ENCODE peak calls at places on chromosome 14, in six cellular contexts. K is tibial nerve; G is stomach; Q is CD8-positive, alpha-beta memory T cell; D is astrocyte; C is AG04450. O is an unnamed sample.
A peak's percentile ranks its signal among the peaks of the same experiment; 100 is the strongest.

GRCh38 chr14:105909046-105909827 is 382.9 kb downstream of the TMEM121 start:
- DNase-seq in K (no peak), Q (peak; percentile 7), C (no peak), G (no peak), D (no peak), O (peak; percentile 39)

GRCh38 chr14:82414853-82415539 is 881.3 kb upstream of the SEL1L start:
- DNase-seq in C (no peak), D (no peak), K (no peak), Q (no peak), G (no peak), O (no peak)

GRCh38 chr14:103527408-103528157 is 1.4 kb upstream of the TRMT61A start:
- DNase-seq in G (no peak), K (no peak), D (no peak), C (no peak), Q (no peak), O (no peak)

GRCh38 chr14:37021406-37021805 is 151.0 kb downstream of the SLC25A21 start:
- DNase-seq in Q (no peak), D (no peak), G (no peak), C (no peak), K (no peak), O (no peak)

GRCh38 chr14:88245321-88245720 is 77.7 kb downstream of the KCNK10 start:
- DNase-seq in C (no peak), Q (no peak), K (no peak), D (no peak), G (no peak), O (no peak)

GRCh38 chr14:29749327-29749726 is 178.3 kb downstream of the PRKD1 start:
- DNase-seq in D (peak; percentile 85), G (no peak), C (no peak), Q (no peak), K (no peak), O (no peak)

GRCh38 chr14:80933282-80933681 is 8.3 kb downstream of the CEP128 start:
- DNase-seq in D (no peak), Q (no peak), C (no peak), G (no peak), K (no peak), O (no peak)

GRCh38 chr14:81129242-81129641 is 91.5 kb downstream of the GTF2A1 start:
- DNase-seq in Q (no peak), G (no peak), K (no peak), D (no peak), C (no peak), O (no peak)

GRCh38 chr14:32426028-32426427 is 96.9 kb downstream of the AKAP6 start:
- DNase-seq in K (no peak), Q (no peak), C (no peak), G (no peak), D (no peak), O (no peak)

GRCh38 chr14:70648374-70648773 is 6.7 kb downstream of the TTC9 start:
- DNase-seq in G (no peak), Q (no peak), C (no peak), D (no peak), K (no peak), O (no peak)

GRCh38 chr14:104288272-104288671 is 149.9 kb downstream of the KIF26A start:
- DNase-seq in K (no peak), G (no peak), C (no peak), Q (no peak), D (no peak), O (no peak)

GRCh38 chr14:85342858-85343607 is 186.9 kb upstream of the FLRT2 start:
- DNase-seq in C (no peak), G (no peak), K (no peak), Q (no peak), D (no peak), O (no peak)

GRCh38 chr14:43313719-43314118 is 1193.4 kb downstream of the FSCB start:
- DNase-seq in Q (no peak), D (no peak), K (no peak), C (no peak), G (no peak), O (no peak)

GRCh38 chr14:52023518-52023917 is 34.2 kb downstream of the RTRAF start:
- DNase-seq in G (no peak), K (no peak), Q (no peak), D (peak; percentile 83), C (peak; percentile 52), O (no peak)

GRCh38 chr14:80955434-80955939 is at the start of gene TSHR:
- DNase-seq in G (no peak), K (no peak), C (no peak), D (no peak), Q (peak; percentile 49), O (peak; percentile 36)

GRCh38 chr14:102903248-102903888 is 19.1 kb upstream of the AMN start:
- DNase-seq in C (no peak), G (no peak), K (no peak), Q (no peak), D (no peak), O (no peak)

GRCh38 chr14:21071225-21072041 is 1.3 kb downstream of the ARHGEF40 start:
- DNase-seq in C (peak; percentile 88), G (peak; percentile 73), K (peak; percentile 70), Q (peak; percentile 70), D (peak; percentile 94), O (peak; percentile 96)

GRCh38 chr14:104147346-104148125 is 9.1 kb downstream of the KIF26A start:
- DNase-seq in Q (peak; percentile 40), D (no peak), G (no peak), C (no peak), K (no peak), O (peak; percentile 73)

GRCh38 chr14:52363969-52364368 is 49.9 kb downstream of the PTGER2 start:
- DNase-seq in D (no peak), G (no peak), C (no peak), K (no peak), Q (no peak), O (no peak)

GRCh38 chr14:61560323-61560722 is 135.0 kb upstream of the HIF1A start:
- DNase-seq in G (no peak), C (no peak), Q (no peak), D (no peak), K (no peak), O (no peak)

GRCh38 chr14:68141531-68142088 is 322.0 kb downstream of the RAD51B start:
- DNase-seq in G (no peak), C (no peak), D (peak; percentile 63), Q (no peak), K (no peak), O (no peak)

GRCh38 chr14:74562515-74563232 is 49.4 kb downstream of the LTBP2 start:
- DNase-seq in K (no peak), G (no peak), C (no peak), Q (no peak), D (no peak), O (no peak)

GRCh38 chr14:21104448-21105060 is 3.7 kb downstream of the TMEM253 start:
- DNase-seq in K (peak; percentile 67), C (no peak), Q (peak; percentile 77), D (peak; percentile 63), G (peak; percentile 83), O (peak; percentile 82)

GRCh38 chr14:33317675-33318074 is 379.0 kb downstream of the NPAS3 start:
- DNase-seq in Q (no peak), K (no peak), G (no peak), C (no peak), D (no peak), O (no peak)

GRCh38 chr14:68089146-68089715 is 269.7 kb downstream of the RAD51B start:
- DNase-seq in K (no peak), Q (no peak), G (no peak), D (peak; percentile 88), C (no peak), O (no peak)

GRCh38 chr14:54786816-54787215 is 115.8 kb downstream of the GCH1 start:
- DNase-seq in Q (no peak), D (no peak), G (no peak), C (no peak), K (no peak), O (no peak)

GRCh38 chr14:63473194-63473788 is 69.9 kb downstream of the PPP2R5E start:
- DNase-seq in C (no peak), G (no peak), D (no peak), Q (no peak), K (no peak), O (no peak)

DNA sequence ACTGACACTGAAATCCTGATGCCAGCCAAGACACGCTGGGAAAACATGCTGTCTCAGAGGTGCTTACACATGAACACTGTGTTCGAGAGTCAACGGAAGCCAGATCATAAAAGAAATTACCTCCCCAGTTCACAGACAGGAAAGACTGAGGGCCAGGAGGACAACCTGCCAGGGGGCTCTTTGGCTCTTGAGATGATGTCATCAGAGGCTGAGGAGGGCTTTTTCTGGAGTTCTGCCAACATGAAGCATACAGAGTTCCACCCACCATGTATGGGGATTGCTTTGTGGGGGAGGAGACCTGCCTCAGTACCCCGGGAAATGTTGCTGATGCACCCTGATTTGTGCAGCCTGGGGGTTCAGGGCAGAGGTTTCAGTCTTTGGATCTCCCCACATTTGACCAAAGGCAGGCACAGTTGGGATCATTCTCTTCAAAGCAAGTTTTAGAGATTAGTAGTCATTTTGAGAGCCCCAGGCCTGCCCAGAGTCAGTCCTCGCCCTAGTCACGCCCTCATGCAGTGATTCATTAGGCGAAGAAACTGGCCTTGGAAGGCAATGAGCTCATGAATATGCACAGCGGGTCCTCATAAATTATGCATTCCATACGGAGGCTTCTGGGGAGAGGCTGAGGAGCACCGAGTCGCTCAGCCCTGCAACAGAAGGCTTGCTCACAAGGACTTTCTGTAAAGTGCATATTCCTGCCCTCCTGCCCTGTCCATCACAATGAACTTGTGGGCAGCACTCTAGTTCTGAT is 34.9 kb upstream of the EML1 start:
- DNase-seq in D (peak; percentile 95), Q (peak; percentile 23), G (no peak), C (peak; percentile 81), K (no peak), O (peak; percentile 33)
- H3K27ac ChIP-seq in D (peak overlapping the region; percentile 100), Q (no peak overlapping the region), G (no peak overlapping the region), C (peak overlapping the region; percentile 84), K (no peak overlapping the region), O (no peak overlapping the region)

GRCh38 chr14:38211258-38211735 is 3.6 kb downstream of the SSTR1 start:
- DNase-seq in Q (no peak), C (no peak), G (no peak), K (no peak), D (no peak), O (peak; percentile 71)
- H3K4me3 ChIP-seq in Q (no peak overlapping the region), C (peak overlapping the region; percentile 65), G (peak overlapping the region; percentile 57), K (peak overlapping the region; percentile 9), D (peak overlapping the region; percentile 53), O (peak overlapping the region; percentile 37)

DNA sequence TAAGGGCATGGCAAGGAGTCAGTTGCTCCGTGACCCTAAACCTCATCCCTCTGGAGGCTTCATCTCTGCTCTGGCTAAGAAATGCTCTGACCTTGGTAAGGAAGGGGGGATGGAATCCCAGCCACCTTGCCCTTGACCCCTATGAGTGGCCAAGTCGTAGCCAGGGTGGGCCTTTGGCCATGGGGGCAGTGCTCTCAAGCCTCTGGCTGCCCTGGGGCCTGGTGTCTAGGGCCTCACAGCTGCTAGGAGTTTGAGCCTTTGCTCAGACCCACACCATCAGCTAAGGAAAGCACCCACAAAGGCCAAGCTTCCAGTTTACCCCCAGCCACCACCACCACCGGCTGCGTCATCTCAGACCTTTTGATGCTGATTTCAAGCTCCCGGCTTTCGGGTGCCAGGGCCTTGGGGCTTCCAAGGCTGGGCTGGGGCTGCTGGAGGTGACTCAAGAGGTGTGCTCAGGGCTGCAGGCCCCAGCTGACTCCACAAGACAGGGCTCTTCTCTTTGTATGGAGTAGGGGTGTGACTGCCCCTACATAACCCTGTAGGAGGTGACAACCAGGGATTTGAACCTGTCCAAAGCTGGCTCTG is 3.7 kb downstream of the ASB2 start:
- DNase-seq in G (no peak), C (no peak), K (no peak), D (no peak), Q (peak; percentile 61), O (no peak)
- H3K27ac ChIP-seq in G (no peak overlapping the region), C (no peak overlapping the region), K (no peak overlapping the region), D (no peak overlapping the region), Q (no peak overlapping the region), O (no peak overlapping the region)

GRCh38 chr14:22474730-22475351 is 114.2 kb downstream of the DAD1 start:
- DNase-seq in G (no peak), K (no peak), D (peak; percentile 29), C (no peak), Q (no peak), O (no peak)
- H3K4me3 ChIP-seq in G (no peak overlapping the region), K (no peak overlapping the region), D (no peak overlapping the region), C (no peak overlapping the region), Q (no peak overlapping the region), O (no peak overlapping the region)

O was measured in left lung.